ENCODE peak calls at places on chromosome 17, in four cellular contexts. G, R, B and Y are unnamed samples.

GRCh38 chr17:2940352-2940751 is 123.1 kb downstream of the OR1D5 start:
- DNase-seq in R (no peak), B (no peak), G (no peak), Y (no peak)

GRCh38 chr17:63961355-63962207 is 11.1 kb downstream of the SCN4A start:
- DNase-seq in R (peak), B (peak), G (peak), Y (no peak)

GRCh38 chr17:65170839-65171238 is 33.7 kb downstream of the RGS9 start:
- DNase-seq in G (no peak), B (peak), R (no peak), Y (no peak)

GRCh38 chr17:82064433-82065192 is 991 bp downstream of the DUS1L start:
- DNase-seq in B (peak), G (no peak), R (no peak), Y (no peak)

GRCh38 chr17:29214215-29215146 is 32.2 kb upstream of the CRYBA1 start:
- DNase-seq in G (no peak), B (no peak), R (no peak), Y (no peak)

GRCh38 chr17:9576521-9577401 is at the start of gene CFAP52:
- DNase-seq in B (peak), G (peak), R (peak), Y (peak)

GRCh38 chr17:51341457-51341856 is 81.1 kb downstream of the UTP18 start:
- DNase-seq in R (no peak), G (no peak), B (no peak), Y (no peak)

GRCh38 chr17:32673964-32674363 is 187.2 kb downstream of the CDK5R1 start:
- DNase-seq in B (no peak), R (no peak), G (no peak), Y (no peak)

GRCh38 chr17:82029990-82030469 is 1.4 kb upstream of the RAC3 start:
- DNase-seq in B (no peak), R (no peak), G (no peak), Y (no peak)

GRCh38 chr17:81053043-81053970 is 18.4 kb downstream of the BAIAP2 start:
- DNase-seq in R (no peak), G (no peak), B (no peak), Y (no peak)

GRCh38 chr17:59361916-59362810 is 30.7 kb downstream of the YPEL2 start:
- DNase-seq in R (no peak), B (no peak), G (no peak), Y (peak)

GRCh38 chr17:62892870-62893338 is 73.1 kb upstream of the TANC2 start:
- DNase-seq in B (peak), G (no peak), R (no peak), Y (no peak)

DNA sequence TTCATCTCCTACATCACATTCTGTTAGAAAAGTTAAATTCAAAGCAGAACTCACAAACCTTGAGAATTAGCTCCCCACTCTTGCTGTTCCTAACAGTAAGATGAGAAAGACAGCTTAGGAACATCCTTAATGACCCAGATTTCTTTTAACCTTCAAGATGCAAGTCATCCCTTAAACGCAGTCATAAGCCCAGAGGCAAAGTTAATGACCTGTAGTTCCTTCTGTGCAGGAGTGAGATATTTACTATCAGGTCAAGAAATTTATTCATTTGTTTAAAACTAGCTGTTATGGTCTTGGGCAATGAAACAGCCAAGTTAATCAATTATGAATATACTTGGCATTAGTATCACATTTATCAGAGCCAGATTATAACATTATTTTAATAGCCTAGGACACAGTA is 37.0 kb downstream of the NXPH3 start:
- DNase-seq in G (no peak), R (no peak), B (no peak), Y (no peak)
- TF ChIP-seq TARDBP in G (no peak), R (no peak), B (no peak), Y (no peak)

GRCh38 chr17:47869114-47869513 is 18.2 kb upstream of the SP6 start:
- DNase-seq in R (peak), G (no peak), B (no peak), Y (no peak)

GRCh38 chr17:47864791-47865216 is 13.8 kb upstream of the SP6 start:
- DNase-seq in R (no peak), G (no peak), B (no peak), Y (no peak)

GRCh38 chr17:47868134-47868533 is 17.2 kb upstream of the SP6 start:
- DNase-seq in R (no peak), G (no peak), B (no peak), Y (no peak)

GRCh38 chr17:47870042-47870441 is 19.1 kb upstream of the SP6 start:
- DNase-seq in R (peak), B (peak), G (no peak), Y (no peak)

GRCh38 chr17:47866941-47867340 is 16.0 kb upstream of the SP6 start:
- DNase-seq in R (peak), G (no peak), B (no peak), Y (no peak)
- TF ChIP-seq TARDBP in R (peak), G (no peak), B (no peak), Y (no peak)

GRCh38 chr17:50265690-50266306 is 8.5 kb upstream of the TMEM92 start:
- DNase-seq in B (no peak), G (no peak), R (no peak), Y (no peak)

GRCh38 chr17:50266384-50267073 is 7.7 kb upstream of the TMEM92 start:
- DNase-seq in B (peak), R (no peak), G (no peak), Y (no peak)

GRCh38 chr17:50268040-50268439 is 6.2 kb upstream of the TMEM92 start:
- DNase-seq in G (no peak), B (no peak), R (no peak), Y (no peak)

GRCh38 chr17:50268632-50269287 is 5.5 kb upstream of the TMEM92 start:
- DNase-seq in G (no peak), R (no peak), B (no peak), Y (no peak)

GRCh38 chr17:50267074-50267841 is 7.0 kb upstream of the TMEM92 start:
- DNase-seq in G (no peak), R (no peak), B (no peak), Y (no peak)
- TF ChIP-seq TARDBP in G (no peak), R (no peak), B (no peak), Y (no peak)

GRCh38 chr17:38725066-38725465 is 5.1 kb upstream of the CISD3 start:
- DNase-seq in G (no peak), R (no peak), B (no peak), Y (no peak)
- TF ChIP-seq TARDBP in G (no peak), R (no peak), B (no peak), Y (no peak)

GRCh38 chr17:17724991-17725852 is 44.0 kb downstream of the RAI1 start:
- DNase-seq in R (no peak), B (no peak), G (no peak), Y (no peak)
- TF ChIP-seq TARDBP in R (no peak), B (no peak), G (no peak), Y (no peak)

GRCh38 chr17:73227379-73227778 is 34.3 kb downstream of the CPSF4L start:
- DNase-seq in G (no peak), B (no peak), R (no peak), Y (no peak)

GRCh38 chr17:73227944-73228343 is 33.7 kb downstream of the CPSF4L start:
- DNase-seq in R (no peak), G (no peak), B (no peak), Y (no peak)

GRCh38 chr17:73230088-73230487 is 31.6 kb downstream of the CPSF4L start:
- DNase-seq in R (no peak), G (no peak), B (no peak), Y (no peak)

GRCh38 chr17:73226556-73227172 is 33.8 kb downstream of the COG1 start:
- DNase-seq in G (no peak), R (no peak), B (peak), Y (no peak)

DNA sequence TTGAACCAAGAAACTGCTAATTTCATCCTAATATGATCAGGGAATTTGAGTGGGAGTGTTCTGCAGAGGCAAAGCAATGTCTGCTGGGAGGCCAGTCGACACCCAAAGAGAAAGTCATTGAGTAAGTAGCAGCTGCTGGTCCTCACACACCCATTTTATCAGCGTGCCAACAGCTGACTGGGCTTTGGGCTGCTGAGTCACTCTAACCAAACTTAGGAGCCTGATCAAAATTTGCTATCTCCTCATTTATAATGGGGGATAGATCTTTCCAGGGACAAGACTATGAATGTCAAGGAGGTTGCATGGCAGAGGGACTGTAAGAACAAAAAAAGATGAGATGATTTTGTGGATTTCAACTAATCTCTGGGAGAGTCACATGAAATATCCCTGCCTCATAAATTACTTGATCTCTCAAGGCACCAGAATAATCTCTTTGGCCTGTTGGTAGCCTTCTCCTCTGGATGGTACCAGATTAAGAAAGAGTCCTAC is 32.9 kb downstream of the CPSF4L start:
- DNase-seq in B (peak), R (peak), G (peak), Y (no peak)
- TF ChIP-seq TARDBP in B (no peak), R (no peak), G (no peak), Y (no peak)

GRCh38 chr17:27530791-27531391 is 74.6 kb downstream of the KSR1 start:
- DNase-seq in B (peak), R (no peak), G (no peak), Y (no peak)

GRCh38 chr17:27533068-27533397 is 76.8 kb downstream of the KSR1 start:
- DNase-seq in B (no peak), G (no peak), R (no peak), Y (no peak)

GRCh38 chr17:27529230-27529796 is 73.1 kb downstream of the KSR1 start:
- DNase-seq in R (peak), G (no peak), B (no peak), Y (no peak)

GRCh38 chr17:27532269-27533067 is 76.2 kb downstream of the KSR1 start:
- DNase-seq in B (peak), R (no peak), G (no peak), Y (no peak)

DNA sequence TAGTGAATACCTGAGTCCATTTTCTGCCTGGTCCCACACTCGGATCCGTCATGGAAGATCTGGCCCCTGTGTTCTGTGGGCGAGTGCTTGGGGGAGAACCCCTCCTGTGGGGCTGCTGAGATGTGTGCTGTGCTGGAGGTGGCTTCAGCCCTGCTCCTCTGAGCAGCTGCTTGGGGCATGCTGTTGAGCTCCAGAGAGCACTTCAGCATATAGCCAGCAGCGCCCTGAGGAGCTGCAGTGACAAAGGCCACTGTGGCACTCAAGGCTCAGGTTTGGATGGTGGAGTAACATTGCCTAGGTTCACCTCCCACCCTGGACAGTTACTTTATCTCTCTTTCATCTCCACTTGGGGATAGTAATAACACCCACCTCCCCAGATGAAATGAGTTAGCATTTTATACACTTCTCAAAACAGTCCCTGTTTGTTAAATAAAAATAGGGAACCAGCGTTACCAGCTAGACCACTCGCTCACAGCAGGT is 75.3 kb downstream of the KSR1 start:
- DNase-seq in R (no peak), G (no peak), B (no peak), Y (no peak)
- TF ChIP-seq TARDBP in R (no peak), G (no peak), B (no peak), Y (no peak)

GRCh38 chr17:7251330-7252175 is at the start of gene CTDNEP1:
- DNase-seq in B (peak), R (peak), G (peak), Y (peak)
- TF ChIP-seq TARDBP in B (no peak), R (no peak), G (no peak), Y (no peak)

GRCh38 chr17:75482098-75482943 is 25.9 kb downstream of the TMEM94 start:
- DNase-seq in R (no peak), B (no peak), G (no peak), Y (no peak)
- TF ChIP-seq TARDBP in R (no peak), B (no peak), G (no peak), Y (no peak)